ENCODE peak calls at places on chromosomes 16 and 17, in eight cellular contexts. One of them, this sample, is unnamed.
A peak's percentile ranks its signal among the peaks of the same experiment; 100 is the strongest.

GRCh38 chr17:19445105-19445504 is 34.1 kb downstream of the RNF112 start:
- DNase-seq in stimulated activated CD8-positive, alpha-beta memory T cell treated with anti-CD3 and anti-CD28 coated beads, Interleukin-7, amount 100 ng/mL, for 24 hours: no peak
- DNase-seq in NCI-H1436 treated with DMSO at 0.1 percent for 48 hours: no peak
- DNase-seq in brain microvascular endothelial cell: no peak
- DNase-seq in psoas muscle: no peak
- DNase-seq in cardiac muscle cell: no peak
- DNase-seq in activated CD4-positive, alpha-beta T cell treated with anti-CD3 and anti-CD28 coated beads, Interleukin-2, amount 10 ng/mL, durations not matched to agents 7 days and 5 days: no peak
- DNase-seq in stimulated activated CD4-positive, alpha-beta T cell treated with anti-CD3 and anti-CD28 coated beads, Interleukin-1b, Interleukin-23, amount 100 ng/mL, for 24 hours: no peak
- DNase-seq in this sample: no peak

GRCh38 chr17:21524211-21524591 is 148.0 kb downstream of the KCNJ12 start:
- DNase-seq in NCI-H1436 treated with DMSO at 0.1 percent for 48 hours: no peak
- DNase-seq in brain microvascular endothelial cell: peak; percentile 56
- DNase-seq in stimulated activated CD4-positive, alpha-beta T cell treated with anti-CD3 and anti-CD28 coated beads, Interleukin-1b, Interleukin-23, amount 100 ng/mL, for 24 hours: no peak
- DNase-seq in psoas muscle: peak; percentile 37
- DNase-seq in activated CD4-positive, alpha-beta T cell treated with anti-CD3 and anti-CD28 coated beads, Interleukin-2, amount 10 ng/mL, durations not matched to agents 7 days and 5 days: no peak
- DNase-seq in cardiac muscle cell: peak; percentile 34
- DNase-seq in stimulated activated CD8-positive, alpha-beta memory T cell treated with anti-CD3 and anti-CD28 coated beads, Interleukin-7, amount 100 ng/mL, for 24 hours: no peak
- DNase-seq in this sample: no peak

GRCh38 chr17:1179112-1179634 is 608 bp downstream of the ABR start:
- DNase-seq in NCI-H1436 treated with DMSO at 0.1 percent for 48 hours: no peak
- DNase-seq in stimulated activated CD8-positive, alpha-beta memory T cell treated with anti-CD3 and anti-CD28 coated beads, Interleukin-7, amount 100 ng/mL, for 24 hours: no peak
- DNase-seq in cardiac muscle cell: no peak
- DNase-seq in stimulated activated CD4-positive, alpha-beta T cell treated with anti-CD3 and anti-CD28 coated beads, Interleukin-1b, Interleukin-23, amount 100 ng/mL, for 24 hours: no peak
- DNase-seq in activated CD4-positive, alpha-beta T cell treated with anti-CD3 and anti-CD28 coated beads, Interleukin-2, amount 10 ng/mL, durations not matched to agents 7 days and 5 days: no peak
- DNase-seq in psoas muscle: no peak
- DNase-seq in brain microvascular endothelial cell: no peak
- DNase-seq in this sample: no peak

GRCh38 chr16:23877107-23878070 is 41.6 kb downstream of the PRKCB start:
- DNase-seq in NCI-H1436 treated with DMSO at 0.1 percent for 48 hours: no peak
- DNase-seq in stimulated activated CD8-positive, alpha-beta memory T cell treated with anti-CD3 and anti-CD28 coated beads, Interleukin-7, amount 100 ng/mL, for 24 hours: no peak
- DNase-seq in psoas muscle: no peak
- DNase-seq in activated CD4-positive, alpha-beta T cell treated with anti-CD3 and anti-CD28 coated beads, Interleukin-2, amount 10 ng/mL, durations not matched to agents 7 days and 5 days: no peak
- DNase-seq in stimulated activated CD4-positive, alpha-beta T cell treated with anti-CD3 and anti-CD28 coated beads, Interleukin-1b, Interleukin-23, amount 100 ng/mL, for 24 hours: no peak
- DNase-seq in brain microvascular endothelial cell: no peak
- DNase-seq in cardiac muscle cell: no peak
- DNase-seq in this sample: no peak

GRCh38 chr16:75402821-75403475 is 30.4 kb downstream of the CFDP1 start:
- DNase-seq in brain microvascular endothelial cell: peak; percentile 48
- DNase-seq in cardiac muscle cell: peak; percentile 69
- DNase-seq in psoas muscle: no peak
- DNase-seq in stimulated activated CD4-positive, alpha-beta T cell treated with anti-CD3 and anti-CD28 coated beads, Interleukin-1b, Interleukin-23, amount 100 ng/mL, for 24 hours: no peak
- DNase-seq in NCI-H1436 treated with DMSO at 0.1 percent for 48 hours: no peak
- DNase-seq in stimulated activated CD8-positive, alpha-beta memory T cell treated with anti-CD3 and anti-CD28 coated beads, Interleukin-7, amount 100 ng/mL, for 24 hours: no peak
- DNase-seq in activated CD4-positive, alpha-beta T cell treated with anti-CD3 and anti-CD28 coated beads, Interleukin-2, amount 10 ng/mL, durations not matched to agents 7 days and 5 days: peak; percentile 19
- DNase-seq in this sample: no peak

GRCh38 chr17:28896491-28896883 is 1.0 kb downstream of the FLOT2 start:
- DNase-seq in brain microvascular endothelial cell: no peak
- DNase-seq in stimulated activated CD4-positive, alpha-beta T cell treated with anti-CD3 and anti-CD28 coated beads, Interleukin-1b, Interleukin-23, amount 100 ng/mL, for 24 hours: no peak
- DNase-seq in NCI-H1436 treated with DMSO at 0.1 percent for 48 hours: no peak
- DNase-seq in cardiac muscle cell: no peak
- DNase-seq in activated CD4-positive, alpha-beta T cell treated with anti-CD3 and anti-CD28 coated beads, Interleukin-2, amount 10 ng/mL, durations not matched to agents 7 days and 5 days: no peak
- DNase-seq in psoas muscle: no peak
- DNase-seq in stimulated activated CD8-positive, alpha-beta memory T cell treated with anti-CD3 and anti-CD28 coated beads, Interleukin-7, amount 100 ng/mL, for 24 hours: no peak
- DNase-seq in this sample: no peak

GRCh38 chr17:42459983-42460300 is 1.3 kb downstream of the ATP6V0A1 start:
- DNase-seq in stimulated activated CD8-positive, alpha-beta memory T cell treated with anti-CD3 and anti-CD28 coated beads, Interleukin-7, amount 100 ng/mL, for 24 hours: no peak
- DNase-seq in stimulated activated CD4-positive, alpha-beta T cell treated with anti-CD3 and anti-CD28 coated beads, Interleukin-1b, Interleukin-23, amount 100 ng/mL, for 24 hours: no peak
- DNase-seq in brain microvascular endothelial cell: peak; percentile 57
- DNase-seq in cardiac muscle cell: peak; percentile 63
- DNase-seq in activated CD4-positive, alpha-beta T cell treated with anti-CD3 and anti-CD28 coated beads, Interleukin-2, amount 10 ng/mL, durations not matched to agents 7 days and 5 days: peak; percentile 49
- DNase-seq in psoas muscle: no peak
- DNase-seq in NCI-H1436 treated with DMSO at 0.1 percent for 48 hours: no peak
- DNase-seq in this sample: no peak

GRCh38 chr16:85879975-85880831 is 18.8 kb upstream of the IRF8 start:
- DNase-seq in psoas muscle: no peak
- DNase-seq in cardiac muscle cell: no peak
- DNase-seq in NCI-H1436 treated with DMSO at 0.1 percent for 48 hours: no peak
- DNase-seq in activated CD4-positive, alpha-beta T cell treated with anti-CD3 and anti-CD28 coated beads, Interleukin-2, amount 10 ng/mL, durations not matched to agents 7 days and 5 days: no peak
- DNase-seq in stimulated activated CD4-positive, alpha-beta T cell treated with anti-CD3 and anti-CD28 coated beads, Interleukin-1b, Interleukin-23, amount 100 ng/mL, for 24 hours: no peak
- DNase-seq in brain microvascular endothelial cell: no peak
- DNase-seq in stimulated activated CD8-positive, alpha-beta memory T cell treated with anti-CD3 and anti-CD28 coated beads, Interleukin-7, amount 100 ng/mL, for 24 hours: no peak
- DNase-seq in this sample: no peak

GRCh38 chr17:38871247-38871991 is 1.6 kb downstream of the LASP1 start:
- DNase-seq in NCI-H1436 treated with DMSO at 0.1 percent for 48 hours: no peak
- DNase-seq in stimulated activated CD8-positive, alpha-beta memory T cell treated with anti-CD3 and anti-CD28 coated beads, Interleukin-7, amount 100 ng/mL, for 24 hours: peak; percentile 56
- DNase-seq in stimulated activated CD4-positive, alpha-beta T cell treated with anti-CD3 and anti-CD28 coated beads, Interleukin-1b, Interleukin-23, amount 100 ng/mL, for 24 hours: no peak
- DNase-seq in psoas muscle: peak; percentile 70
- DNase-seq in brain microvascular endothelial cell: peak; percentile 69
- DNase-seq in cardiac muscle cell: peak; percentile 69
- DNase-seq in activated CD4-positive, alpha-beta T cell treated with anti-CD3 and anti-CD28 coated beads, Interleukin-2, amount 10 ng/mL, durations not matched to agents 7 days and 5 days: peak; percentile 84
- DNase-seq in this sample: no peak

GRCh38 chr17:16085066-16085699 is 85.6 kb downstream of the TTC19 start:
- DNase-seq in activated CD4-positive, alpha-beta T cell treated with anti-CD3 and anti-CD28 coated beads, Interleukin-2, amount 10 ng/mL, durations not matched to agents 7 days and 5 days: no peak
- DNase-seq in stimulated activated CD4-positive, alpha-beta T cell treated with anti-CD3 and anti-CD28 coated beads, Interleukin-1b, Interleukin-23, amount 100 ng/mL, for 24 hours: no peak
- DNase-seq in cardiac muscle cell: peak; percentile 73
- DNase-seq in NCI-H1436 treated with DMSO at 0.1 percent for 48 hours: no peak
- DNase-seq in psoas muscle: no peak
- DNase-seq in stimulated activated CD8-positive, alpha-beta memory T cell treated with anti-CD3 and anti-CD28 coated beads, Interleukin-7, amount 100 ng/mL, for 24 hours: no peak
- DNase-seq in brain microvascular endothelial cell: no peak
- DNase-seq in this sample: no peak

GRCh38 chr16:17476414-17477259 is 5.9 kb upstream of the XYLT1 start:
- DNase-seq in cardiac muscle cell: peak; percentile 61
- DNase-seq in NCI-H1436 treated with DMSO at 0.1 percent for 48 hours: no peak
- DNase-seq in brain microvascular endothelial cell: peak; percentile 27
- DNase-seq in activated CD4-positive, alpha-beta T cell treated with anti-CD3 and anti-CD28 coated beads, Interleukin-2, amount 10 ng/mL, durations not matched to agents 7 days and 5 days: peak; percentile 61
- DNase-seq in stimulated activated CD4-positive, alpha-beta T cell treated with anti-CD3 and anti-CD28 coated beads, Interleukin-1b, Interleukin-23, amount 100 ng/mL, for 24 hours: no peak
- DNase-seq in stimulated activated CD8-positive, alpha-beta memory T cell treated with anti-CD3 and anti-CD28 coated beads, Interleukin-7, amount 100 ng/mL, for 24 hours: no peak
- DNase-seq in psoas muscle: peak; percentile 18
- DNase-seq in this sample: peak; percentile 15

GRCh38 chr16:3254309-3254708 is 2.1 kb downstream of the MEFV start:
- DNase-seq in psoas muscle: no peak
- DNase-seq in stimulated activated CD4-positive, alpha-beta T cell treated with anti-CD3 and anti-CD28 coated beads, Interleukin-1b, Interleukin-23, amount 100 ng/mL, for 24 hours: no peak
- DNase-seq in activated CD4-positive, alpha-beta T cell treated with anti-CD3 and anti-CD28 coated beads, Interleukin-2, amount 10 ng/mL, durations not matched to agents 7 days and 5 days: no peak
- DNase-seq in brain microvascular endothelial cell: no peak
- DNase-seq in NCI-H1436 treated with DMSO at 0.1 percent for 48 hours: no peak
- DNase-seq in stimulated activated CD8-positive, alpha-beta memory T cell treated with anti-CD3 and anti-CD28 coated beads, Interleukin-7, amount 100 ng/mL, for 24 hours: no peak
- DNase-seq in cardiac muscle cell: no peak
- DNase-seq in this sample: no peak

GRCh38 chr17:74176546-74177001 is 26.9 kb upstream of the RPL38 start:
- DNase-seq in psoas muscle: no peak
- DNase-seq in brain microvascular endothelial cell: peak; percentile 56
- DNase-seq in stimulated activated CD4-positive, alpha-beta T cell treated with anti-CD3 and anti-CD28 coated beads, Interleukin-1b, Interleukin-23, amount 100 ng/mL, for 24 hours: no peak
- DNase-seq in NCI-H1436 treated with DMSO at 0.1 percent for 48 hours: peak; percentile 56
- DNase-seq in stimulated activated CD8-positive, alpha-beta memory T cell treated with anti-CD3 and anti-CD28 coated beads, Interleukin-7, amount 100 ng/mL, for 24 hours: peak; percentile 10
- DNase-seq in activated CD4-positive, alpha-beta T cell treated with anti-CD3 and anti-CD28 coated beads, Interleukin-2, amount 10 ng/mL, durations not matched to agents 7 days and 5 days: peak; percentile 47
- DNase-seq in cardiac muscle cell: peak; percentile 75
- DNase-seq in this sample: peak; percentile 41

GRCh38 chr17:79923974-79924638 is 84.9 kb upstream of the CBX4 start:
- DNase-seq in cardiac muscle cell: peak; percentile 37
- DNase-seq in stimulated activated CD8-positive, alpha-beta memory T cell treated with anti-CD3 and anti-CD28 coated beads, Interleukin-7, amount 100 ng/mL, for 24 hours: no peak
- DNase-seq in stimulated activated CD4-positive, alpha-beta T cell treated with anti-CD3 and anti-CD28 coated beads, Interleukin-1b, Interleukin-23, amount 100 ng/mL, for 24 hours: peak; percentile 13
- DNase-seq in NCI-H1436 treated with DMSO at 0.1 percent for 48 hours: no peak
- DNase-seq in psoas muscle: no peak
- DNase-seq in brain microvascular endothelial cell: no peak
- DNase-seq in activated CD4-positive, alpha-beta T cell treated with anti-CD3 and anti-CD28 coated beads, Interleukin-2, amount 10 ng/mL, durations not matched to agents 7 days and 5 days: peak; percentile 44
- DNase-seq in this sample: peak; percentile 58

GRCh38 chr17:15398291-15398690 is 56.9 kb upstream of the TEKT3 start:
- DNase-seq in brain microvascular endothelial cell: no peak
- DNase-seq in cardiac muscle cell: peak; percentile 32
- DNase-seq in psoas muscle: peak; percentile 27
- DNase-seq in activated CD4-positive, alpha-beta T cell treated with anti-CD3 and anti-CD28 coated beads, Interleukin-2, amount 10 ng/mL, durations not matched to agents 7 days and 5 days: no peak
- DNase-seq in stimulated activated CD4-positive, alpha-beta T cell treated with anti-CD3 and anti-CD28 coated beads, Interleukin-1b, Interleukin-23, amount 100 ng/mL, for 24 hours: no peak
- DNase-seq in NCI-H1436 treated with DMSO at 0.1 percent for 48 hours: no peak
- DNase-seq in stimulated activated CD8-positive, alpha-beta memory T cell treated with anti-CD3 and anti-CD28 coated beads, Interleukin-7, amount 100 ng/mL, for 24 hours: no peak
- DNase-seq in this sample: no peak

GRCh38 chr17:20259668-20260067 is 207.7 kb downstream of the LGALS9B start:
- DNase-seq in stimulated activated CD4-positive, alpha-beta T cell treated with anti-CD3 and anti-CD28 coated beads, Interleukin-1b, Interleukin-23, amount 100 ng/mL, for 24 hours: no peak
- DNase-seq in activated CD4-positive, alpha-beta T cell treated with anti-CD3 and anti-CD28 coated beads, Interleukin-2, amount 10 ng/mL, durations not matched to agents 7 days and 5 days: no peak
- DNase-seq in stimulated activated CD8-positive, alpha-beta memory T cell treated with anti-CD3 and anti-CD28 coated beads, Interleukin-7, amount 100 ng/mL, for 24 hours: no peak
- DNase-seq in cardiac muscle cell: no peak
- DNase-seq in brain microvascular endothelial cell: no peak
- DNase-seq in psoas muscle: no peak
- DNase-seq in NCI-H1436 treated with DMSO at 0.1 percent for 48 hours: no peak
- DNase-seq in this sample: no peak

This sample was measured in NCI-H1930.